ENCODE peak calls at places on chromosome 3, in seven cellular contexts. P is HepG2, U is GM12878, O is HCT116, C is K562, S is H1, D is SK-N-SH. N is an unnamed sample.

GRCh38 chr3:37511357-37511970 is 337.1 kb upstream of the LRRFIP2 start:
- DNase-seq in U (no peak), S (no peak), O (no peak), C (no peak), P (no peak), D (no peak), N (no peak)

GRCh38 chr3:3615533-3615932 is 183.7 kb upstream of the LRRN1 start:
- DNase-seq in C (no peak), S (no peak), O (no peak), U (no peak), D (no peak), P (no peak), N (no peak)

GRCh38 chr3:79906106-79906505 is 138.3 kb upstream of the ROBO1 start:
- DNase-seq in U (no peak), P (no peak), O (no peak), D (no peak), S (no peak), C (no peak), N (no peak)

GRCh38 chr3:97971679-97972567 is at the start of gene RIOX2:
- DNase-seq in D (peak), S (no peak), O (peak), C (peak), U (peak), P (peak), N (peak)

GRCh38 chr3:185534511-185534910 is 17.9 kb downstream of the LIPH start:
- DNase-seq in S (no peak), C (no peak), D (no peak), U (no peak), O (no peak), P (no peak), N (no peak)

GRCh38 chr3:113092746-113093145 is 102.0 kb downstream of the GTPBP8 start:
- DNase-seq in D (no peak), P (no peak), S (no peak), O (no peak), C (no peak), U (no peak), N (no peak)

GRCh38 chr3:76866729-76867461 is 173.0 kb upstream of the ROBO2 start:
- DNase-seq in D (no peak), U (no peak), O (no peak), C (no peak), P (no peak), S (no peak), N (no peak)

GRCh38 chr3:113628316-113628715 is 68.1 kb downstream of the USF3 start:
- DNase-seq in P (no peak), D (no peak), O (no peak), C (no peak), S (no peak), U (no peak), N (no peak)

GRCh38 chr3:127959873-127960272 is 44.8 kb downstream of the KBTBD12 start:
- DNase-seq in C (no peak), D (peak), O (no peak), U (no peak), P (peak), S (no peak), N (peak)

GRCh38 chr3:31696815-31697548 is 164.3 kb downstream of the STT3B start:
- DNase-seq in U (no peak), P (no peak), C (no peak), D (no peak), O (no peak), S (no peak), N (no peak)

GRCh38 chr3:156174229-156174847 is 54.0 kb downstream of the KCNAB1 start:
- DNase-seq in P (peak), O (peak), C (no peak), U (no peak), D (peak), S (no peak), N (peak)

GRCh38 chr3:30034246-30034991 is 572.0 kb upstream of the TGFBR2 start:
- DNase-seq in U (no peak), P (no peak), S (no peak), C (no peak), D (no peak), O (no peak), N (no peak)

GRCh38 chr3:51123531-51123930 is 261.6 kb upstream of the MANF start:
- DNase-seq in U (no peak), D (no peak), O (no peak), C (no peak), P (no peak), S (no peak), N (no peak)

GRCh38 chr3:61908344-61908743 is 347.0 kb downstream of the PTPRG start:
- DNase-seq in C (no peak), P (no peak), D (no peak), O (no peak), S (no peak), U (no peak), N (no peak)

GRCh38 chr3:18062289-18063025 is 320.0 kb upstream of the TBC1D5 start:
- DNase-seq in C (no peak), S (no peak), U (no peak), O (no peak), D (no peak), P (no peak), N (no peak)

GRCh38 chr3:67083277-67083676 is 85.2 kb downstream of the KBTBD8 start:
- DNase-seq in U (peak), O (no peak), S (no peak), D (no peak), C (no peak), P (no peak), N (no peak)

GRCh38 chr3:187997946-187998561 is 155.9 kb upstream of the LPP start:
- DNase-seq in C (no peak), S (no peak), D (no peak), O (no peak), P (peak), U (no peak), N (no peak)

GRCh38 chr3:71062920-71063767 is 520.4 kb downstream of the FOXP1 start:
- DNase-seq in O (no peak), P (no peak), D (peak), C (no peak), U (no peak), S (no peak), N (no peak)

GRCh38 chr3:69182588-69183299 is 60.3 kb upstream of the LMOD3 start:
- DNase-seq in O (no peak), C (no peak), D (no peak), P (no peak), U (no peak), S (no peak), N (no peak)

GRCh38 chr3:115325539-115325938 is 178.5 kb upstream of the ZBTB20 start:
- DNase-seq in S (no peak), P (peak), C (peak), U (no peak), D (no peak), O (no peak), N (peak)

GRCh38 chr3:182925330-182925943 is 54.9 kb downstream of the DCUN1D1 start:
- DNase-seq in S (no peak), O (no peak), P (no peak), U (peak), D (no peak), C (no peak), N (no peak)

GRCh38 chr3:181176610-181177009 is 187.1 kb upstream of the DNAJC19 start:
- DNase-seq in O (peak), C (no peak), P (peak), U (peak), S (no peak), D (peak), N (peak)

GRCh38 chr3:77524467-77524866 is 484.6 kb downstream of the ROBO2 start:
- DNase-seq in D (no peak), U (no peak), P (no peak), O (no peak), C (no peak), S (no peak), N (no peak)

GRCh38 chr3:9947025-9947995 is 4.9 kb downstream of the PRRT3 start:
- DNase-seq in C (no peak), P (peak), S (no peak), U (no peak), O (peak), D (peak), N (no peak)

GRCh38 chr3:54846085-54846484 is 81.8 kb downstream of the LRTM1 start:
- DNase-seq in D (no peak), O (no peak), S (no peak), P (no peak), U (no peak), C (no peak), N (no peak)

GRCh38 chr3:127168271-127168670 is 24.7 kb upstream of the PRR23E start:
- DNase-seq in S (no peak), D (no peak), U (no peak), P (no peak), O (no peak), C (no peak), N (no peak)

GRCh38 chr3:187382609-187383151 is 14.5 kb downstream of the RTP4 start:
- DNase-seq in O (no peak), D (no peak), P (no peak), S (no peak), C (no peak), U (no peak), N (no peak)

GRCh38 chr3:33152363-33153360 is 38.8 kb downstream of the CRTAP start:
- DNase-seq in C (no peak), D (no peak), O (no peak), P (no peak), U (no peak), S (no peak), N (no peak)

GRCh38 chr3:192409838-192410683 is 317.3 kb downstream of the FGF12 start:
- DNase-seq in P (no peak), D (no peak), O (no peak), C (no peak), S (no peak), U (no peak), N (peak)

GRCh38 chr3:185824467-185825378 is at the start of gene IGF2BP2:
- DNase-seq in U (no peak), O (no peak), C (peak), P (peak), D (peak), S (no peak), N (peak)

GRCh38 chr3:72309626-72310025 is 524.7 kb upstream of the PROK2 start:
- DNase-seq in O (no peak), U (no peak), C (no peak), D (no peak), S (no peak), P (no peak), N (no peak)

GRCh38 chr3:178623666-178624255 is 87.5 kb downstream of the KCNMB2 start:
- DNase-seq in C (no peak), D (no peak), U (no peak), P (no peak), S (no peak), O (no peak), N (no peak)

GRCh38 chr3:45329779-45330305 is 58.5 kb upstream of the LARS2 start:
- DNase-seq in C (no peak), S (no peak), U (no peak), D (no peak), O (no peak), P (no peak), N (no peak)

GRCh38 chr3:41808618-41809017 is 153.3 kb downstream of the ULK4 start:
- DNase-seq in S (no peak), C (no peak), D (no peak), P (no peak), O (no peak), U (no peak), N (peak)

GRCh38 chr3:194328080-194328571 is 23.0 kb downstream of the CPN2 start:
- DNase-seq in P (no peak), U (no peak), D (peak), S (no peak), O (no peak), C (peak), N (no peak)

DNA sequence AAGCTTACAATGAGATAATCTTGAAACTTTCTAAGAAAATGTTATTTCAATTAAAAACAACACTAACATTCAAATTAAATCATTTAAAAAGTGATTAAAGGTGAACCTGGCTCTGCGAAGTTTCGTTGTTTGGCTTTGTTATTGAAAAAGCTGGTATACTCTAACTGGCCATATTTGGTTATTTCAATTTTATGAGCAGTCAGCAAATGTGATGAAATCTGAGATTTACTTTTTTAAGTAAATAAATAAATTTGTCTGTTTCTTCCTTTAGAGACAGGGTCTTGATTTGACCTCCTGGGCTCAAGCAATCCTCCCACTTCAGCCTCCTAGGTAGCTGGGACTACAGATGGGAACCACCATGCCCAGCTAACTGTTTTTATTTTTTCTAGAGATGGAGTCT is 38.0 kb downstream of the CDV3 start:
- DNase-seq in P (no peak), C (no peak), S (no peak), O (no peak), U (no peak), D (no peak), N (no peak)
- TF ChIP-seq JUND in P (no peak), C (no peak), S (no peak), O (no peak), U (no peak), D (no peak), N (no peak)

DNA sequence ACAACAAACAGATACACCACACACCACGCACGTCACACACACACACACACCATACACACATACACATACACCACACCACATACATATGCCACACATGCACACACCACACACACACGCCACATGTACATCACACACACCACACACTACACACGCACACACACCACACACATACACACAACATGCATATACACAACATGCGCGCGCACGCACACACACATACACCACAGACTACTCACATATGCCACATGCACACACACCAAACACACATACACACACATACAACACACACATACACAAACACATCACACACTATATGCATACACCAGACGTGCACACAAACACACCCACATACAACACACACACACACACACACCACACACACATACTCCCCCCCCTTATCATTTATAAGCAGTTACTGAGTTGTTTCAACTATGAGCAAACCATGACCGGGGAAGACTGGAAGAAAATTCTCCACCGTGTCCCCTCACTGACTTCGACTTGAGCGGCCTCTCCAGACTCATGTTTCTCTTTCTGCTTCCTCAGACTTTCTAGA is 126.7 kb upstream of the IQSEC1 start:
- DNase-seq in U (no peak), D (no peak), P (no peak), O (no peak), C (no peak), S (no peak), N (no peak)
- TF ChIP-seq JUND in U (no peak), D (no peak), P (no peak), O (no peak), C (no peak), S (no peak), N (no peak)

GRCh38 chr3:149316427-149316826 is 17.0 kb downstream of the TM4SF18 start:
- DNase-seq in D (no peak), S (no peak), O (no peak), C (no peak), U (no peak), P (no peak), N (no peak)
- TF ChIP-seq JUND in D (no peak), S (no peak), O (no peak), C (no peak), U (no peak), P (no peak), N (no peak)

GRCh38 chr3:152635354-152635753 is 199.6 kb upstream of the P2RY1 start:
- DNase-seq in S (no peak), C (no peak), O (no peak), P (no peak), U (no peak), D (no peak), N (no peak)

GRCh38 chr3:152636651-152637050 is 198.3 kb upstream of the P2RY1 start:
- DNase-seq in U (no peak), C (no peak), S (no peak), P (no peak), D (no peak), O (no peak), N (no peak)

GRCh38 chr3:152641198-152641597 is 193.7 kb upstream of the P2RY1 start:
- DNase-seq in U (no peak), D (no peak), P (no peak), C (no peak), O (no peak), S (no peak), N (no peak)

GRCh38 chr3:152638217-152638616 is 196.7 kb upstream of the P2RY1 start:
- DNase-seq in D (no peak), U (no peak), O (no peak), C (no peak), P (no peak), S (no peak), N (no peak)

DNA sequence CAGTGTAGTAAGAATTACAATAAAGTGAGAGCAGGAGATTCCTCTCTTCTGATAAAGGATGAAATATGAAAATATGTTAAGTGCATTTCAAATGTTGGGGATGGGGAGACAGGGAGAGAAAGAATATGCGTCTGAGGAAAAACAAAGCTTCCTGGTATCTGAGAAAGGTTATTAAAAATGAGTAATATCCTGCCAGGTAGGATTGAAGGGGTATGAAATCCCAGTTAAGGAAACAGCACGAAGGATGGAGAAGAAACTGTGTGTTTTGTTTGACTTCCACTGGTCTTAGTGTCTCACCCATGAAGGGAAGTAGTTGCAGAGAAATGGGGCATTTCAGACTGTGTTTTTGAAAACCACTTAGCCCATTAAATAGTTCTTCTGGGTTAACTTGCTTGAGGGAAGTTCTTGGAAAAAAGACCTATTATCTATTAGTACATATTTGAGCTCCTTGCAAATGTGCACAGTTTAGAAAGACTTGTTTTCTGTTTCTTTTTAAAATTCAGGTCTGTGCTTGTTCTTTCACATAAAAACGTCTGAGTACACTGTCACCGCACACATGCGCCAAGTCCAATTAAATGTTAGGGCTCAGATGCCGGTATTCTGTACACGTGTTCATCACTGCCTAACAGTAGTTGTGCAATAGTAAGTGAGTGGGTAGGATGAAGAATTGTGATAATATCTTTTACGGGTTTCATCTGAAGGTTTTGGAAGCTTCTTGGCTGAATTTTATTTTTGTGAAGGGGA is 196.1 kb upstream of the P2RY1 start:
- DNase-seq in D (no peak), P (no peak), C (no peak), U (no peak), O (no peak), S (no peak), N (no peak)
- TF ChIP-seq JUND in D (no peak), P (no peak), C (no peak), U (no peak), O (no peak), S (no peak), N (no peak)

DNA sequence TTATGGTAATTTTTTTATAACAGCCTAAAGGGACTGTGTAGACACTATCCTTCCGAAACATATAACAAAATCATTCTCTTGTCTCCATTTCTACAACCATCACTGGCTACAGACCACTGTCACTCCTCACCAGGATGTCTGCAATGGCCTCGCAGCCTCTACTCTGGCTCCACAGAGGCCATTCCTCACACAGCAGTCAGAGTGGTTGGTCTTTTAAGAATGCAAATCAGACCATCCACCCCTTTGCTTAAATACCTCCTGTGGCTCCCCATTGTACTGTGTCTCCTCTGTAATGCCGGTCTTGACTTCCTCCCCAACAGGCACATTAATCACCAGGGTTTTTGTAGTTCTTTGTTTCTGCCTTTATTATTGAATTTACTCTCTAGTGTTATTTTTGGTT is 344.8 kb downstream of the ERC2 start:
- DNase-seq in P (no peak), O (no peak), D (no peak), U (no peak), C (no peak), S (peak), N (no peak)
- TF ChIP-seq JUND in P (no peak), O (no peak), D (no peak), U (no peak), C (no peak), S (no peak), N (no peak)

DNA sequence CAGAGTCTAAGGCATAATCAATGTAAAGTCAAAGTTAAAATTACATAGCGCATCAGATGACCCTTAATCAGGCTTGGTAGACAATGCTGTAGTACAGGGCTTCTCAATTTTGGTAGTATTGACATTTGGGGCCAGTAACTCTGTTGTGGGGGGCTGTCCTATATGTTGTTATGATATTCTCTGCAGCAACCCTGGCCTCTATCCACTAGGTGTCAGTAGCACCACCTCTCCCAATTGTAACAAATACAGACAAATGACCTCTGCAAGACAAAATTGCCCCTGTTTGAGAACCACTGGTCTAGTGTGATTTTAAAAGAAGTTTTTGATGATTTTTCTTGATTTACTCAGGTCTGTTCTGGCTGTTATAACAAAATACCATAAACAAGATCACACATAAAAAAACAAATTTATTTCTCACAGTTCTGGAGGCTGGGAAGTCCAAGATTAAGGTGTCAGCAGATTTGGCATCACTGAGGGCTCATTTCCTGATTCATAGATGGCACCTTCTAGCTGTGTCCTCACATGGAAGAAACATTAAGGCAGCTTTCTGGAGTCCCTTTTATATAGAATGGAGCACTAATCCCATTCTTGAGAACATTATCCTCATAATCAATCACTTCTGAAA is 37.6 kb upstream of the SLC9A9 start:
- DNase-seq in C (peak), D (peak), P (peak), S (no peak), U (peak), O (peak), N (peak)
- TF ChIP-seq JUND in C (no peak), D (no peak), P (no peak), S (no peak), U (no peak), O (no peak), N (no peak)

N was measured in T47D.